ENCODE peak calls at places on chromosomes 13 and 19, in ten cellular contexts. X, U, H, Z, D, Y, Q, E, T and M are unnamed samples.

GRCh38 chr13:60463787-60464186 is 66.8 kb downstream of the TDRD3 start:
- DNase-seq in Y (no peak), Q (no peak), T (no peak), E (no peak), H (no peak), Z (no peak), D (no peak), U (no peak), X (no peak), M (no peak)

GRCh38 chr19:49616945-49617344 is 23.0 kb downstream of the RRAS start:
- DNase-seq in T (no peak), H (no peak), Z (no peak), D (no peak), Q (no peak), Y (no peak), X (no peak), E (no peak), U (no peak), M (no peak)

GRCh38 chr19:42191855-42192254 is 25.6 kb downstream of the DEDD2 start:
- DNase-seq in D (peak), X (peak), Y (peak), Q (peak), U (no peak), T (no peak), Z (peak), E (no peak), H (peak), M (no peak)

GRCh38 chr13:51221674-51222509 is at the start of gene FAM124A:
- DNase-seq in Z (no peak), Y (peak), T (no peak), E (peak), D (peak), H (peak), X (peak), U (peak), Q (peak), M (peak)

GRCh38 chr19:41871573-41872383 is 5.3 kb upstream of the CD79A start:
- DNase-seq in U (peak), E (no peak), Y (peak), Q (no peak), X (peak), Z (no peak), D (no peak), H (peak), T (no peak), M (no peak)

GRCh38 chr19:46772170-46773017 is 16.0 kb downstream of the SLC1A5 start:
- DNase-seq in X (no peak), D (no peak), Y (no peak), U (no peak), Q (no peak), E (no peak), T (no peak), H (no peak), Z (no peak), M (no peak)

GRCh38 chr19:8575467-8575997 is 1.7 kb downstream of the MYO1F start:
- DNase-seq in E (no peak), Q (peak), U (no peak), Y (peak), H (peak), X (peak), Z (peak), T (no peak), D (peak), M (no peak)

GRCh38 chr13:19772306-19772705 is 10.4 kb downstream of the PSPC1 start:
- DNase-seq in Z (no peak), H (no peak), T (no peak), D (no peak), E (no peak), U (no peak), Y (no peak), Q (peak), X (no peak), M (no peak)

GRCh38 chr13:80717834-80718233 is 376.9 kb upstream of the SPRY2 start:
- DNase-seq in E (no peak), U (no peak), Q (no peak), Z (no peak), D (peak), T (no peak), H (no peak), Y (no peak), X (no peak), M (no peak)

GRCh38 chr13:113400621-113401451 is 36.9 kb upstream of the GRTP1 start:
- DNase-seq in X (no peak), T (no peak), U (peak), Z (no peak), E (no peak), Y (no peak), Q (no peak), D (no peak), H (no peak), M (no peak)

GRCh38 chr19:8361921-8362793 is 1.8 kb upstream of the ANGPTL4 start:
- DNase-seq in D (peak), U (peak), T (peak), Q (peak), X (peak), Y (peak), Z (peak), H (peak), E (peak), M (peak)

GRCh38 chr13:45540195-45540594 is 75.3 kb downstream of the ERICH6B start:
- DNase-seq in T (no peak), Q (no peak), U (no peak), D (no peak), H (no peak), Z (no peak), Y (no peak), E (no peak), X (no peak), M (no peak)

GRCh38 chr13:114166381-114167131 is 12.5 kb upstream of the CFAP97D2 start:
- DNase-seq in U (no peak), Y (no peak), Z (peak), E (peak), X (no peak), D (no peak), T (no peak), Q (no peak), H (no peak), M (no peak)

GRCh38 chr19:18274776-18275356 is 614 bp upstream of the IQCN start:
- DNase-seq in X (peak), D (peak), Q (peak), T (no peak), Z (peak), E (peak), U (peak), H (peak), Y (peak), M (peak)

GRCh38 chr13:40406405-40407138 is 259.9 kb downstream of the FOXO1 start:
- DNase-seq in Q (peak), X (no peak), T (no peak), U (no peak), E (no peak), Z (peak), H (no peak), Y (no peak), D (peak), M (no peak)

GRCh38 chr19:39502640-39503417 is 4.1 kb downstream of the DLL3 start:
- DNase-seq in U (peak), Y (peak), E (no peak), X (peak), D (peak), T (no peak), Q (peak), Z (peak), H (peak), M (peak)

GRCh38 chr13:76148926-76149325 is 512.8 kb downstream of the LMO7 start:
- DNase-seq in Q (peak), H (no peak), E (no peak), U (no peak), D (peak), Z (peak), Y (no peak), T (no peak), X (no peak), M (no peak)

GRCh38 chr19:54606230-54606629 is 12.8 kb downstream of the LILRA1 start:
- DNase-seq in T (no peak), U (no peak), Z (no peak), X (no peak), Q (no peak), E (no peak), D (no peak), H (no peak), Y (no peak), M (no peak)

GRCh38 chr19:7482584-7483439 is 6.0 kb downstream of the PEX11G start:
- DNase-seq in X (peak), Z (no peak), U (peak), Y (no peak), T (no peak), Q (no peak), H (peak), E (no peak), D (peak), M (no peak)

GRCh38 chr19:56476671-56477428 is at the start of gene ZNF667:
- DNase-seq in U (no peak), H (peak), D (peak), Z (peak), X (no peak), Y (peak), E (peak), T (no peak), Q (peak), M (peak)

GRCh38 chr19:21680026-21680425 is 87.4 kb downstream of the ZNF100 start:
- DNase-seq in X (no peak), Y (no peak), H (no peak), Q (no peak), U (no peak), D (no peak), T (no peak), E (no peak), Z (no peak), M (no peak)

GRCh38 chr19:53960187-53960586 is 2.5 kb upstream of the CACNG8 start:
- DNase-seq in T (no peak), Q (no peak), U (no peak), Z (no peak), D (no peak), Y (no peak), X (no peak), H (no peak), E (no peak), M (no peak)

GRCh38 chr19:17553256-17553655 is 2.2 kb upstream of the COLGALT1 start:
- DNase-seq in T (peak), X (peak), Q (peak), U (no peak), H (no peak), E (no peak), Y (no peak), Z (peak), D (peak), M (peak)

GRCh38 chr19:36041831-36042230 is 9.2 kb upstream of the CLIP3 start:
- DNase-seq in D (peak), E (no peak), T (no peak), X (no peak), Z (peak), U (no peak), H (no peak), Y (no peak), Q (peak), M (no peak)

GRCh38 chr13:50989476-50989875 is 79.9 kb downstream of the RNASEH2B start:
- DNase-seq in Z (no peak), X (no peak), Y (no peak), T (no peak), U (no peak), H (no peak), Q (peak), D (peak), E (no peak), M (no peak)

GRCh38 chr13:29801102-29801501 is 49.3 kb downstream of the UBL3 start:
- DNase-seq in D (no peak), U (no peak), E (no peak), Q (no peak), Z (no peak), H (no peak), X (no peak), Y (no peak), T (no peak), M (no peak)

GRCh38 chr13:51804295-51805172 is 571 bp upstream of the DHRS12 start:
- DNase-seq in D (peak), T (no peak), H (peak), Y (peak), Z (no peak), Q (no peak), X (peak), U (no peak), E (peak), M (peak)

GRCh38 chr19:47071731-47072130 is 23.3 kb upstream of the TMEM160 start:
- DNase-seq in Z (no peak), Y (no peak), E (no peak), Q (no peak), X (no peak), U (no peak), H (no peak), D (no peak), T (no peak), M (no peak)

GRCh38 chr13:48181482-48182145 is 51.4 kb upstream of the ITM2B start:
- DNase-seq in Q (no peak), H (no peak), Y (no peak), X (no peak), U (no peak), Z (no peak), D (no peak), E (no peak), T (no peak), M (no peak)

GRCh38 chr13:24261566-24261965 is 47.8 kb upstream of the C1QTNF9 start:
- DNase-seq in Z (no peak), D (no peak), Q (no peak), U (no peak), T (no peak), H (no peak), Y (no peak), E (no peak), X (no peak), M (no peak)

GRCh38 chr19:1213391-1214286 is 8.1 kb downstream of the STK11 start:
- DNase-seq in Q (peak), E (peak), D (peak), Z (no peak), Y (peak), T (no peak), X (peak), H (peak), U (peak), M (no peak)

GRCh38 chr13:40982772-40983171 is 36.3 kb downstream of the ELF1 start:
- DNase-seq in H (peak), Q (peak), Z (peak), X (peak), U (no peak), T (no peak), D (peak), E (no peak), Y (peak), M (no peak)

GRCh38 chr19:861756-862528 is 2.5 kb downstream of the CFD start:
- DNase-seq in H (peak), U (peak), Q (peak), Y (peak), T (peak), Z (no peak), E (no peak), X (peak), D (peak), M (peak)